ENCODE peak calls at places on chromosomes 1 and 21, in five cellular contexts. Y, A, F, T and W are unnamed samples.

GRCh38 chr1:42975561-42976225 is 17.0 kb upstream of the SLC2A1 start:
- DNase-seq in T (no peak), Y (no peak), F (no peak), A (no peak), W (no peak)

GRCh38 chr1:41860771-41861170 is 58.0 kb downstream of the HIVEP3 start:
- DNase-seq in F (no peak), Y (no peak), A (no peak), T (no peak), W (no peak)

GRCh38 chr1:221573727-221574126 is 168.2 kb downstream of the DUSP10 start:
- DNase-seq in Y (no peak), F (no peak), T (no peak), A (no peak), W (no peak)

GRCh38 chr1:47388548-47389238 is 27.4 kb upstream of the FOXE3 start:
- DNase-seq in T (peak), A (no peak), F (peak), Y (peak), W (peak)

GRCh38 chr1:78911956-78912880 is 94.3 kb downstream of the ADGRL4 start:
- DNase-seq in T (no peak), Y (no peak), F (no peak), A (no peak), W (no peak)

GRCh38 chr1:236282159-236282716 is 480 bp upstream of the ERO1B start:
- DNase-seq in Y (no peak), F (no peak), A (no peak), T (no peak), W (no peak)

GRCh38 chr1:62508187-62508758 is 71.4 kb downstream of the USP1 start:
- DNase-seq in F (no peak), A (no peak), T (no peak), Y (peak), W (peak)

GRCh38 chr1:39507230-39507928 is 15.9 kb downstream of the BMP8A start:
- DNase-seq in Y (no peak), F (no peak), A (no peak), T (no peak), W (no peak)

GRCh38 chr21:38766987-38767722 is 38.6 kb upstream of the ETS2 start:
- DNase-seq in A (no peak), T (peak), F (peak), Y (no peak), W (peak)

GRCh38 chr1:211606914-211607751 is 28.2 kb upstream of the SLC30A1 start:
- DNase-seq in A (no peak), Y (no peak), F (no peak), T (peak), W (peak)

GRCh38 chr21:41802185-41802584 is 35.3 kb upstream of the RIPK4 start:
- DNase-seq in F (no peak), A (no peak), Y (no peak), T (no peak), W (no peak)

GRCh38 chr1:3415260-3415952 is 39.1 kb upstream of the ARHGEF16 start:
- DNase-seq in F (no peak), A (no peak), T (no peak), Y (no peak), W (no peak)

GRCh38 chr1:42250164-42250563 is 84.9 kb downstream of the FOXJ3 start:
- DNase-seq in F (no peak), Y (no peak), T (no peak), A (no peak), W (no peak)

GRCh38 chr1:12204754-12205658 is 24.8 kb upstream of the VPS13D start:
- DNase-seq in T (no peak), Y (no peak), F (no peak), A (no peak), W (no peak)